ENCODE peak calls at places on chromosomes 7 and 10, in five cellular contexts. J, Z, P, F and X are unnamed samples. For H3F3A, the result is how much of the 10 kb centered on the place peaks cover.

GRCh38 chr10:96873756-96874467 is 41.8 kb downstream of the LCOR start:
- DNase-seq in Z (no peak), P (no peak), J (no peak), F (no peak), X (no peak)

GRCh38 chr10:132169766-132170560 is 16.8 kb upstream of the DPYSL4 start:
- DNase-seq in F (peak), P (no peak), Z (no peak), J (no peak), X (no peak)

GRCh38 chr10:132665946-132666732 is 119.8 kb downstream of the NKX6-2 start:
- DNase-seq in P (peak), F (no peak), J (peak), Z (no peak), X (no peak)

GRCh38 chr7:141974831-141975230 is 1.3 kb upstream of the TAS2R38 start:
- DNase-seq in J (peak), Z (peak), P (peak), F (peak), X (peak)

GRCh38 chr7:22781230-22781711 is 41.4 kb downstream of the TOMM7 start:
- DNase-seq in P (no peak), Z (no peak), F (no peak), J (peak), X (no peak)

GRCh38 chr10:119439922-119440321 is 102.6 kb downstream of the RGS10 start:
- DNase-seq in F (no peak), Z (no peak), P (no peak), J (no peak), X (no peak)

GRCh38 chr10:69636626-69637550 is 6.8 kb downstream of the FAM241B start:
- DNase-seq in P (peak), Z (peak), J (peak), F (peak), X (peak)

GRCh38 chr10:103480521-103480920 is 1.5 kb upstream of the CALHM3 start:
- DNase-seq in J (peak), P (peak), Z (no peak), F (no peak), X (no peak)

GRCh38 chr7:66558660-66559465 is 69.8 kb upstream of the KCTD7 start:
- DNase-seq in P (peak), J (peak), Z (no peak), F (peak), X (no peak)

GRCh38 chr10:5948999-5949759 is 28.2 kb downstream of the IL15RA start:
- DNase-seq in Z (no peak), P (peak), F (peak), J (peak), X (peak)

GRCh38 chr7:64630496-64630895 is 35.4 kb upstream of the ZNF107 start:
- DNase-seq in J (peak), P (peak), Z (no peak), F (peak), X (no peak)

GRCh38 chr10:24952701-24953349 is 419 bp upstream of the PRTFDC1 start:
- DNase-seq in F (peak), Z (peak), J (peak), P (peak), X (peak)

GRCh38 chr10:86400705-86401587 is 34.4 kb upstream of the GRID1 start:
- DNase-seq in Z (peak), P (peak), J (peak), F (peak), X (peak)

GRCh38 chr10:127694580-127695193 is 42.3 kb upstream of the FOXI2 start:
- DNase-seq in J (peak), P (peak), F (peak), Z (peak), X (peak)

GRCh38 chr7:44283381-44284211 is 41.8 kb downstream of the CAMK2B start:
- DNase-seq in F (no peak), P (no peak), J (no peak), Z (no peak), X (no peak)

GRCh38 chr10:127496045-127496444 is 53.1 kb upstream of the NPS start:
- DNase-seq in P (no peak), F (no peak), J (no peak), Z (no peak), X (no peak)

GRCh38 chr7:145106001-145106400 is 270.1 kb upstream of the TPK1 start:
- DNase-seq in F (no peak), J (no peak), P (peak), Z (no peak), X (no peak)

GRCh38 chr7:159013825-159014289 is 130.8 kb downstream of the VIPR2 start:
- DNase-seq in P (no peak), J (no peak), Z (no peak), F (no peak), X (no peak)

GRCh38 chr10:80463868-80464267 is 9.8 kb downstream of the TSPAN14 start:
- DNase-seq in F (no peak), Z (no peak), J (no peak), P (no peak), X (no peak)

GRCh38 chr10:113960617-113961260 is 82.9 kb upstream of the ADRB1 start:
- DNase-seq in Z (peak), P (peak), F (peak), J (peak), X (peak)

GRCh38 chr7:43516581-43517342 is 66.1 kb upstream of the STK17A start:
- DNase-seq in F (no peak), P (peak), Z (no peak), J (no peak), X (no peak)

GRCh38 chr10:110850099-110850498 is 21.6 kb upstream of the PDCD4 start:
- DNase-seq in Z (no peak), F (no peak), P (no peak), J (no peak), X (no peak)

GRCh38 chr7:46468753-46469356 is 547.8 kb upstream of the IGFBP3 start:
- DNase-seq in F (peak), Z (no peak), P (no peak), J (peak), X (peak)

GRCh38 chr7:127251458-127252379 is 1.0 kb downstream of the GRM8 start:
- DNase-seq in Z (peak), P (no peak), F (peak), J (peak), X (peak)

GRCh38 chr7:46115410-46115809 is 194.3 kb upstream of the IGFBP3 start:
- DNase-seq in F (no peak), P (no peak), J (peak), Z (no peak), X (no peak)

GRCh38 chr10:33052476-33052875 is 94.4 kb upstream of the ITGB1 start:
- DNase-seq in Z (no peak), P (no peak), F (no peak), J (no peak), X (no peak)

GRCh38 chr10:86041116-86041515 is 325.5 kb downstream of the GRID1 start:
- DNase-seq in F (no peak), Z (no peak), P (no peak), J (no peak), X (no peak)

DNA sequence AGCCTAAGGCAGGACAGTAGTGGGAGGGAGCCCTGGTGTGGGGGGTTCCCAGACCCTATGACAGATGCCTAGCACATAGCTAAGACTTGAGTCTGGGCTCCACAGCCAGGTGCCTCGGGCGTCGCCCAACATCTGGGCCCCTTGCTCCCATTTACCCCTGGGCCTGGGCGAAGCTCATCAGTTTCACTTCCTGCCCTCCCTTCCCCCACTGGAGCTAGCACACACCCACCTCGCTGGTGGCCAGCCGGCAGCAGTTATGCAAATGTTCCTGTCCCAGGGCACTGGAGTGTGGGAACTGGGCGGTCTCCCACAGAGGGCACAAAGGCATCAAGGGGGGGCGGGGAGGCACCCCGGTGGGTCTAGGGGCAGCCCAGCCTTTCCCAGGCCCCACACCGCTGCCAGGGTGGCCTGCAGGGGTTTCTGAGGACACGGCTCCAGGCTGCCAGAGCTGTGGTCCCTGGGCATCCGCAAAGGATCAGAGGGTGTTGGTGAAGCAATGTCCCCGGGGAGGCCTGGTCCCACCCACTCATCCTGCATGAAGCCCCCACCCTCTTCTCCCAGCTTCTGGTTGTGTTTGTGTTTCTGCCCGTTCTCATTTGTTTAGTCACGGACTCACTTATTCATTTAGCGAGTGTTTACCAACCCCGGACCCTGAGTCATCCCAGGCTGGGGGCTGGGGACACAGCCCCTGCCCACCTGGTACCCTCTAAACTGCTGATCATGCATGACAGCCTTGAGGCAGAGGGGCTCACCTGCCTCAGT is 20.4 kb downstream of the SH2B2 start:
- DNase-seq in Z (peak), F (peak), J (peak), P (peak), X (peak)
- H3F3A ChIP-seq in Z (under half), F (under half), J (under half), P (under half), X (under half)

DNA sequence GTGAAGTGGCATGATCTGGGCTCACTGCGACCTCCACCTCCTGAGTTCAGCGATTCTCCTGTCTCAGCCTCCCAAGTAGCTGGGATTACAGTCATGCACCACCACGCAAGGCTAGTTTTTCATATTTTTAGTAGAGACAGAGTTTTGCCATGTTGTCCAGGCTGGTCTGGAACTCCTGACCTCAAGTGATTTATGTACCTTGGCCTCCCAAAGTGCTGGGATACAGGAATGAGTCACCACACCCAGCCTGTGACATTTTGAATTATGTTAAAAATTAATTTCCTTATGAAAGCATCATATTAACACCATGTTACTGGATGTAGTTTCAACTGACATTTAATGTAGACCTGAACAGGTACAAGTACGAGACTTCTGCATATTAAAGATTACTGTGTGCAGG is 24.3 kb downstream of the ABCB4 start:
- DNase-seq in J (no peak), Z (no peak), F (no peak), P (no peak), X (no peak)
- TF ChIP-seq EZH2phosphoT487 in J (no peak), Z (no peak), F (no peak), P (no peak), X (no peak)

GRCh38 chr10:72087969-72088878 is at the start of gene SPOCK2:
- DNase-seq in J (peak), P (no peak), Z (no peak), F (peak), X (peak)

GRCh38 chr10:72085166-72085565 is 3.2 kb downstream of the SPOCK2 start:
- DNase-seq in Z (no peak), F (no peak), J (no peak), P (no peak), X (peak)

GRCh38 chr10:72087392-72087968 is 871 bp downstream of the SPOCK2 start:
- DNase-seq in Z (no peak), J (no peak), F (peak), P (no peak), X (peak)

GRCh38 chr10:72085864-72086465 is 2.4 kb downstream of the SPOCK2 start:
- DNase-seq in Z (no peak), P (no peak), F (no peak), J (no peak), X (no peak)

DNA sequence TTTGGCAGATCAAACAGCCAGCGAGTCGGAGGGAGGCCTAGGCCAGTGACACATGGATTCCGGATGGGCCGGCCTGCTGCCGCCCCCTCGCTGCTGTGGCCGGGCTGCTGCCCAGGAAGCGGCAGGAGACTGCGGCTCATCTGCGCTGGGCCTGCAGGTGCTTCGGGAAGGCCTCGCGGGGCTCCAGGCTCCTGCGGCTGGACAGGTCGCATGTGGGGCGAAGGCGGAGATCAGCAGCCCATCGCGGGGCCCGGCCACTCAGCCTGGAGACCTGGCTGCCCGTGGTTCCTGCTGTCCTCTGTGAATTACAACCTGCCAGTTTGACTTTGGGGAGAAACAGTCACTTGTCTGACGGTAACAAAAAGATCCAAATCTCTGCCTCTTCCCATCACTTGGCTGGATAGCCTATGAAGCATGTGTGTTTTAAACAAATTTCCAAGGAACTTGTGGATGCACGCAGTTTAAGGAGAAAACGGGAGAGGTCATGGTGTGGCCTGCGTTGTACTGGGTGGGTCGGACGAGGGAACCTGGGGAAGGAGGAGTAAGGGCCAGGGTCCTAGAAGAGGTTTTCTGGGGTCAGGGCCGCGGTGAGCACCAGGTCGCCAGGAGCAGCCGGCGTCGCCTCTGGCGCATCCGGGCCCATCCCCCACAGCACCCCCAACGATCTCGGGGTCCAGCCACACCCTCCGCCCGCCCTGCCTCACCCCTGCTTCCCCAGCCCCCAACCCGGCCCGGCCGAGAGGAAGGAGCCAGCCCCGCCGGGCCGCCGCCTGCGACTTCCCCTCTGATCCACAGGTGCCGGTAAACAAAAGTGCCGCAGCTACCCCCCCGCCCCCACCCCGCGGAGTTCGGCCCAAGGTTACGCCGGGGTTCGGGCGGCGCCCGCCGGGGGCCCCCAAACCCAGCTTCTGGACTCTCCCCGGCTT is 1.6 kb downstream of the SPOCK2 start:
- DNase-seq in Z (no peak), F (peak), P (no peak), J (peak), X (peak)
- TF ChIP-seq EZH2 in Z (no peak), F (peak), P (no peak), J (no peak), X (no peak)

GRCh38 chr7:101874028-101874427 is 56.6 kb downstream of the CUX1 start:
- DNase-seq in J (peak), F (no peak), P (no peak), Z (no peak), X (peak)
- H3F3A ChIP-seq in J (under half), F (under half), P (under half), Z (under half), X (under half)

DNA sequence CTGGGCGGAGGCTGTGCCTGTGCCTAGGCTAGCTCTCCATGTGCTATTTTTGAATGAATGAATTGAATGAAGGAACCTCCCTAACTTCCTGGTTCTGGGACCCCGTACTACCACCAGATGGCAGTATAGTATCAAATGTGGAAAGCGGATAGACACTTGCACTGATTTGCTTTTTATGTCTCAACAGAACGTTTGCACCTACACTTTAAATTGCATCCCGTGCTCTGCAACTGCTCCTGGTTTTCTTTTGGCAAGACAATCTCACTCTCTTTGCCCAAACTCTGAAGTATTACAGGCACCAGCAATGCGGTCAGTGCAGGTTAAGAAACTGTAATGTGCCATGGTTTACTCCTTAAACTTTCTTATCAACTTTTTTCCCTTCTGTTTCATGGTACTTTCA is 6.5 kb downstream of the FZD8 start:
- DNase-seq in F (peak), J (peak), Z (peak), P (peak), X (peak)
- TF ChIP-seq EZH2phosphoT487 in F (no peak), J (no peak), Z (no peak), P (no peak), X (no peak)

GRCh38 chr10:117542706-117543244 is at the start of gene EMX2:
- DNase-seq in P (no peak), F (peak), J (peak), Z (no peak), X (no peak)

GRCh38 chr10:117543245-117543998 is 876 bp downstream of the EMX2 start:
- DNase-seq in J (peak), F (peak), Z (no peak), P (no peak), X (peak)

GRCh38 chr10:117540640-117541404 is 1.7 kb upstream of the EMX2 start:
- DNase-seq in F (no peak), J (no peak), Z (no peak), P (no peak), X (no peak)

GRCh38 chr10:117541405-117541908 is 1.1 kb upstream of the EMX2 start:
- DNase-seq in P (no peak), J (peak), F (peak), Z (no peak), X (peak)

GRCh38 chr10:117541909-117542705 is 439 bp upstream of the EMX2 start:
- DNase-seq in F (peak), J (peak), Z (no peak), P (no peak), X (peak)
- TF ChIP-seq EZH2 in F (peak), J (no peak), Z (no peak), P (no peak), X (peak)

GRCh38 chr7:103314849-103315248 is 17.6 kb downstream of the PMPCB start:
- DNase-seq in Z (no peak), P (no peak), J (no peak), F (no peak), X (no peak)
- H3F3A ChIP-seq in Z (under half), P (under half), J (half or more), F (under half), X (under half)